ENCODE peak calls at places on chromosomes 6 and 20, in four cellular contexts. C is right lobe of liver, W is Karpas-422, Y is heart left ventricle. P is an unnamed sample. For H3K4me1, the result is how much of the 10 kb centered on the place peaks cover.

GRCh38 chr6:166620478-166621113 is 6.5 kb downstream of the RPS6KA2 start:
- DNase-seq in W (no peak), Y (no peak), C (no peak), P (no peak)

GRCh38 chr6:7818480-7819165 is 92.0 kb downstream of the TXNDC5 start:
- DNase-seq in Y (peak), W (no peak), C (no peak), P (no peak)

GRCh38 chr6:13604546-13605416 is 10.4 kb upstream of the NOL7 start:
- DNase-seq in Y (no peak), W (no peak), C (no peak), P (no peak)

GRCh38 chr20:52895662-52896061 is 76.5 kb upstream of the TSHZ2 start:
- DNase-seq in W (no peak), C (no peak), Y (no peak), P (no peak)

GRCh38 chr20:20815711-20816455 is 103.4 kb upstream of the RALGAPA2 start:
- DNase-seq in C (no peak), Y (no peak), W (no peak), P (no peak)

GRCh38 chr6:43878823-43879495 is 108.9 kb downstream of the VEGFA start:
- DNase-seq in Y (peak), W (no peak), C (no peak), P (no peak)

GRCh38 chr6:63355632-63356031 is 35.8 kb upstream of the LGSN start:
- DNase-seq in Y (no peak), W (no peak), C (no peak), P (no peak)

GRCh38 chr20:29497261-29497671 is 1760.2 kb upstream of the DEFB115 start:
- DNase-seq in Y (no peak), W (no peak), C (peak), P (peak)

GRCh38 chr20:8454137-8454712 is 322.2 kb downstream of the PLCB1 start:
- DNase-seq in Y (no peak), C (no peak), W (peak), P (no peak)

GRCh38 chr20:63843222-63843621 is 12.2 kb upstream of the ZBTB46 start:
- DNase-seq in Y (no peak), W (no peak), C (no peak), P (no peak)

GRCh38 chr20:5480824-5481600 is 164.3 kb upstream of the PROKR2 start:
- DNase-seq in C (no peak), Y (no peak), W (no peak), P (no peak)

GRCh38 chr6:167568407-167569024 is 243.6 kb downstream of the TTLL2 start:
- DNase-seq in W (no peak), C (no peak), Y (no peak), P (no peak)

GRCh38 chr6:40165036-40165709 is 230.9 kb upstream of the MOCS1 start:
- DNase-seq in C (no peak), Y (no peak), W (no peak), P (no peak)

GRCh38 chr6:41974281-41974825 is 32.7 kb upstream of the CCND3 start:
- DNase-seq in W (peak), Y (no peak), C (no peak), P (no peak)

GRCh38 chr6:123529843-123530242 is 106.9 kb downstream of the TRDN start:
- DNase-seq in W (no peak), C (no peak), Y (no peak), P (no peak)

GRCh38 chr20:38727602-38728236 is 3.4 kb downstream of the SLC32A1 start:
- DNase-seq in W (no peak), Y (no peak), C (no peak), P (no peak)

GRCh38 chr6:77063494-77063893 is 399.8 kb downstream of the HTR1B start:
- DNase-seq in C (no peak), Y (no peak), W (no peak), P (no peak)

GRCh38 chr6:165636415-165637048 is 26.5 kb downstream of the PDE10A start:
- DNase-seq in Y (no peak), W (no peak), C (no peak), P (no peak)

GRCh38 chr6:100343678-100344077 is 121.0 kb downstream of the SIM1 start:
- DNase-seq in C (no peak), Y (no peak), W (no peak), P (no peak)

GRCh38 chr6:167027308-167027707 is 28.1 kb downstream of the CEP43 start:
- DNase-seq in C (no peak), W (no peak), Y (no peak), P (no peak)

GRCh38 chr6:158773581-158774449 is 45.4 kb downstream of the EZR start:
- DNase-seq in C (no peak), Y (no peak), W (no peak), P (no peak)

GRCh38 chr20:19974621-19975435 is 42.3 kb upstream of the NAA20 start:
- DNase-seq in C (peak), Y (peak), W (no peak), P (peak)

GRCh38 chr6:97292671-97293070 is 9.7 kb upstream of the MMS22L start:
- DNase-seq in Y (no peak), C (no peak), W (no peak), P (no peak)

GRCh38 chr6:15441982-15442381 is 196.1 kb downstream of the JARID2 start:
- DNase-seq in C (no peak), Y (no peak), W (no peak), P (no peak)

GRCh38 chr20:49965781-49966304 is 16.9 kb upstream of the SNAI1 start:
- DNase-seq in W (no peak), Y (no peak), C (no peak), P (no peak)
- H3K4me1 ChIP-seq in W (under half), Y (under half), C (under half), P (under half)

DNA sequence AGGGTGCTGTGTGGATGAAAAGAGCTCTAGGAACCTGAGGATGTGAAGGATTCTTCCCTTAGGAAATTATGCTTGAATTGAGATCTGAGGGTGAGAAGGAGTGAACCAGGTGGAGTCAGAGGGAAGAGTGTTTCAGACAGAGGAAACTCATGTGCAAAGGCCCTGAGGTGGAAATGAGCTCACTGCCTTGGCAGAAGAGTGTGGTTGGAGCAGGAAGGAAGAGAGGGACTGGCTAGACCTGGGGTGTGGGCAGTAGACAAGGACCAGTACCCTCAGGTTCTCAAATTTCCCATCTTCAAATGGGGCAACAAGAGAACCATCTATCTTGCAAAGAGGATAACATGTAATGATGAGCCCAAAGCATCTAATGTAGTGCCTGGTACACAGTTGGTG is 24.0 kb upstream of the GTSF1L start:
- DNase-seq in W (no peak), C (no peak), Y (no peak), P (no peak)
- H3K27ac ChIP-seq in W (no peak), C (no peak), Y (no peak), P (no peak)

DNA sequence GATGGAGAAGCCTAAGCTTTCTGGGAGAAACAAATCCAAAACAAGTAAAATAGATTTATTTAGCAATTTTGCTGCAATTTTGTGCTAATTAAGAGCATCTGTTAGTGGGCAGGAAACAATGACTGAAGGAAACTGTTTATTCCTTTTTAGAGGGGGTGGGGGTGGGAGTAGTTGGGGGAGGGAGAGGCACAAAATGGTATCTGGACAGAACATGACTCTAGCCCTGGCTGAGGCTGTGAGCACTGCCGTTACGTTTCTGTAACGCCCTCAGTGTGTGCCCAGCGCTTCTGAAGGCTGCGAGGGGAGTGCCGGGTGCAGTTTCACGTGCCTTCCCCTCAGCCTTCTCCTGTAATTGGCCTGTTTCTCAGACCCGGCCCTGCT is 28.8 kb downstream of the METTL24 start:
- DNase-seq in C (no peak), W (no peak), Y (no peak), P (no peak)
- H3K4me1 ChIP-seq in C (under half), W (under half), Y (under half), P (under half)

GRCh38 chr6:154460306-154461071 is 50.0 kb downstream of the CNKSR3 start:
- DNase-seq in C (no peak), W (no peak), Y (no peak), P (no peak)

GRCh38 chr6:154459513-154459912 is 51.0 kb downstream of the CNKSR3 start:
- DNase-seq in Y (no peak), C (no peak), W (no peak), P (no peak)

GRCh38 chr6:154457046-154457713 is 53.3 kb downstream of the CNKSR3 start:
- DNase-seq in W (no peak), Y (no peak), C (no peak), P (no peak)

GRCh38 chr6:154458565-154459475 is 51.7 kb downstream of the CNKSR3 start:
- DNase-seq in W (no peak), C (no peak), Y (no peak), P (no peak)

GRCh38 chr6:154457881-154458284 is 52.6 kb downstream of the CNKSR3 start:
- DNase-seq in C (peak), W (no peak), Y (no peak), P (no peak)
- H3K27ac ChIP-seq in C (peak), W (no peak), Y (no peak), P (no peak)

GRCh38 chr6:116385911-116386310 is 15.2 kb downstream of the DSE start:
- DNase-seq in C (no peak), W (no peak), Y (no peak), P (no peak)
- H3K4me1 ChIP-seq in C (under half), W (under half), Y (under half), P (half or more)

GRCh38 chr6:118786696-118787453 is 107.1 kb upstream of the ASF1A start:
- DNase-seq in W (no peak), C (no peak), Y (no peak), P (no peak)

GRCh38 chr6:118781897-118782296 is 112.1 kb upstream of the ASF1A start:
- DNase-seq in C (no peak), W (no peak), Y (no peak), P (no peak)

GRCh38 chr6:118783931-118784528 is 109.9 kb upstream of the ASF1A start:
- DNase-seq in C (no peak), W (no peak), Y (no peak), P (no peak)

GRCh38 chr6:118785601-118786000 is 108.4 kb upstream of the ASF1A start:
- DNase-seq in C (no peak), W (no peak), Y (no peak), P (no peak)

DNA sequence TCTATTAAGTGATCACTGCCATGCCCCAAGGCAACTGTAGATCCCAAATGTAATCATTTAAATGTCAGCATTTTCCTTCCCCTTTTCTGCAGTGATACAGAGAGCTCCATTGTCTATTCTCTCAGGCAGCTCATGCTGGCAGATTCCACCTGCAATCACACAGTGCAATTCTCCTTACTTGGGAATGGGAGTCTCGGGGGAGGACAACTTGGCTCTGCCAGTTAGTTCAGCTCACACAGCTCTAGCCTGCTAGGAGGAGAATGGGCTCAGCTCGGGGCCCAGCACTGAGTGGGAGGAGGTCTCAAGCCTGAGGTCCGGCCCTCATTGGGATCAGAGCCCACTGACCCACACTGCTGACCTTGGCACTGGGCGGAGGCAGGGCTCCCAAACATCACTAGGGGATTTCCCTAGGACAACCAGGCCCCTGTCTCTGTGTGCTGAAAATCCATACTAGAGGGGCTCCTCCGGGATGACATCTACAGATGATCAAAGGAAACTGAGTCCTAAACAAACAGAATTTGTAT is 109.2 kb upstream of the ASF1A start:
- DNase-seq in Y (no peak), C (no peak), W (no peak), P (no peak)
- H3K27ac ChIP-seq in Y (no peak), C (no peak), W (no peak), P (no peak)

GRCh38 chr6:3822747-3823445 is 26.3 kb upstream of the FAM50B start:
- DNase-seq in Y (no peak), W (no peak), C (no peak), P (no peak)

GRCh38 chr6:3829285-3829684 is 19.9 kb upstream of the FAM50B start:
- DNase-seq in C (no peak), Y (no peak), W (no peak), P (no peak)

GRCh38 chr6:3823671-3824070 is 25.5 kb upstream of the FAM50B start:
- DNase-seq in Y (no peak), C (no peak), W (no peak), P (no peak)

GRCh38 chr6:3825851-3826581 is 23.2 kb upstream of the FAM50B start:
- DNase-seq in C (peak), Y (peak), W (no peak), P (peak)

GRCh38 chr6:3825331-3825831 is 23.8 kb upstream of the FAM50B start:
- DNase-seq in W (no peak), Y (peak), C (no peak), P (peak)
- H3K4me1 ChIP-seq in W (under half), Y (under half), C (under half), P (under half)

GRCh38 chr6:16683524-16684194 is 77.6 kb downstream of the ATXN1 start:
- DNase-seq in W (no peak), C (peak), Y (peak), P (no peak)

GRCh38 chr6:16688984-16689636 is 72.2 kb downstream of the ATXN1 start:
- DNase-seq in W (no peak), Y (no peak), C (no peak), P (no peak)

GRCh38 chr6:16684195-16684689 is 77.0 kb downstream of the ATXN1 start:
- DNase-seq in W (no peak), C (no peak), Y (no peak), P (peak)

GRCh38 chr6:16684896-16685554 is 76.2 kb downstream of the ATXN1 start:
- DNase-seq in Y (no peak), W (no peak), C (no peak), P (no peak)

DNA sequence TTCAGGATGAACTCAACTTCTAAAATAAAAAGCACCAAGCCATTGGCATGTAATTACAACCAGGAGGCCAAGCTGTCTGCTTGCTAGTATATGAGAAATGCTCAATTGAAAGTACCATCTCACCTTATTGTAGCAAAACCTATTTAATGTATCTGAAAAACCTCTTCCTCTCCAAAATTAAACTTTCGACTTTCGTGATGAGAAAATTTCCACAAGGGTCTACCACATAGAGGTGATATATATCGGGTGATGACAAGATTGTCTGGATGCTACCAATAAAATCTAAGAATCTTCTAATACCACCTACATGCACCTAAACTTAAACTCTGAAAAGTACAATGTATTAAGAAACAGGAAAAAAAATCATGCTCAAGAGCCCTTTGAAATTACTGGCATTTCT is 74.2 kb downstream of the ATXN1 start:
- DNase-seq in C (no peak), Y (no peak), W (no peak), P (no peak)
- H3K27ac ChIP-seq in C (no peak), Y (peak), W (no peak), P (no peak)

DNA sequence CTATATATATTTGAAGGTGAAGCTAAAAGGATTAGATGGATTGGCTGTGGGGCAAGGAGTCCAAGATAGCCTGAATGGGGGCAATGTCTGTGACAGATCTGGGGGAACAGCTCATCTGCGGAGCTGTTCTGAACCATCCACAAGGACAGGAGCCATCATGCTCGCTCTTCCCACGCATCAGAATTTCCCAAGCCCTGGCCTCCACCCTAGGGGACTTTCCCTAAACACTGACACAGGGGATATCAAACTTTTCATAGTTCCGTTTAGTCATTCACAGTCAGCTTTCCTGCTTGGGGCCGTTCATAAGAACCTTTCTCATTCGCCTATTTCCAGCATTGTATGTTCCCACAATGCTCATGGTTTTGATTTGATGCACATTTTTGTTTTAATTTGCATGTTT is 37.6 kb upstream of the CCN6 start:
- DNase-seq in W (no peak), Y (peak), C (no peak), P (no peak)
- H3K4me1 ChIP-seq in W (under half), Y (under half), C (under half), P (under half)

DNA sequence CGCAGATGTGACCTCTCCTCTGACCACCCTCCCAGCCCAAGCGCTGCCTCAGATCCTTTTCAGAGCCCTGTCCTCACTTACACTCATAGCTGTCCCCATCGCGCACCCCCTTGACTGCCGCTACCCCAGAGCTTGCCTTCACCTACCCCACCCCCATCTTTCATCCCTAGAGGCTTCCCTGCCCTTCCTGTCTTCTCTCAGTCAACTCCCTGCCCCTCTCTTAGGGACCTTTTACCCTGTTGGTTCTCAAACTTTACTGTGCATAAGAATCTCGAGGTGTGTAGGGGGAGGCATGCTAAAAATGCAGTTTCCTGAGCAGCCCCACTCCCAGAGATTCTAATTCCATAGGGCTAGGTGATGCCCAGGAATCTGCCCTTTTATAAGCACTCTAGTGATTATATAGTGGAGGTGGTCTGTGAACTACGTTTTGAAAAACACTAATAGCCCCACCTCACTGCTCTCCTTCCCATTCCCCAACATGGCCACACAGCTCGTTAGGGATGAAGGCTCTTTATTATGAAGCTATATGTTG is 725 bp downstream of the TM9SF4 start:
- DNase-seq in C (no peak), W (no peak), Y (no peak), P (no peak)
- H3K27ac ChIP-seq in C (peak), W (peak), Y (peak), P (peak)